ENCODE peak calls at places on chromosomes 12 and 14, in ten cellular contexts. A is upper lobe of right lung; H is sigmoid colon; I is Calu3; V is osteoblast; J is esophagus squamous epithelium; G is progenitor cell of endocrine pancreas; F is CD8-positive, alpha-beta T cell; Z is Panc1; X is heart left ventricle. R is an unnamed sample.

GRCh38 chr14:94823556-94824341 is 53.8 kb upstream of the GSC start:
- DNase-seq in F (no peak), X (no peak), V (peak; percentile 78), J (no peak), G (no peak), Z (no peak), H (no peak), A (no peak), I (no peak), R (no peak)

GRCh38 chr12:57782243-57782607 is 362 bp upstream of the TSFM start:
- DNase-seq in G (no peak), Z (no peak), I (no peak), F (no peak), H (no peak), X (no peak), A (no peak), J (no peak), V (no peak), R (no peak)

GRCh38 chr12:58310828-58311273 is 369.5 kb downstream of the ATP23 start:
- DNase-seq in X (no peak), I (peak; percentile 21), Z (peak; percentile 92), F (no peak), J (no peak), G (no peak), A (no peak), H (no peak), V (peak; percentile 90), R (peak; percentile 55)

GRCh38 chr14:33765251-33765650 is 185.6 kb downstream of the EGLN3 start:
- DNase-seq in A (no peak), I (no peak), V (no peak), J (no peak), F (no peak), X (peak; percentile 23), G (no peak), Z (no peak), H (no peak), R (no peak)

GRCh38 chr12:49674318-49674985 is 32.8 kb downstream of the FMNL3 start:
- DNase-seq in H (no peak), A (no peak), X (peak; percentile 58), J (no peak), I (no peak), Z (no peak), G (no peak), F (no peak), V (no peak), R (peak; percentile 32)

GRCh38 chr14:77376380-77376770 is 519 bp downstream of the TMED8 start:
- DNase-seq in I (peak; percentile 23), J (no peak), A (peak; percentile 70), X (peak; percentile 8), G (no peak), Z (no peak), F (peak; percentile 12), V (peak; percentile 60), H (no peak), R (peak; percentile 56)

GRCh38 chr14:66074546-66074945 is 411.6 kb upstream of the CCDC196 start:
- DNase-seq in I (no peak), A (no peak), G (no peak), H (no peak), J (no peak), V (no peak), F (no peak), X (no peak), Z (no peak), R (no peak)

GRCh38 chr14:99259327-99259726 is 12.7 kb downstream of the BCL11B start:
- DNase-seq in F (no peak), Z (no peak), X (no peak), G (no peak), H (no peak), V (no peak), I (no peak), A (no peak), J (no peak), R (no peak)

GRCh38 chr14:82710257-82710841 is 1176.7 kb upstream of the SEL1L start:
- DNase-seq in X (peak; percentile 43), F (no peak), H (no peak), A (peak; percentile 67), I (peak; percentile 57), Z (peak; percentile 28), J (no peak), V (peak; percentile 45), G (peak; percentile 37), R (peak; percentile 55)

GRCh38 chr14:59439256-59440015 is 25.7 kb downstream of the GPR135 start:
- DNase-seq in A (no peak), X (no peak), G (no peak), H (no peak), Z (no peak), F (no peak), I (no peak), J (no peak), V (no peak), R (no peak)

DNA sequence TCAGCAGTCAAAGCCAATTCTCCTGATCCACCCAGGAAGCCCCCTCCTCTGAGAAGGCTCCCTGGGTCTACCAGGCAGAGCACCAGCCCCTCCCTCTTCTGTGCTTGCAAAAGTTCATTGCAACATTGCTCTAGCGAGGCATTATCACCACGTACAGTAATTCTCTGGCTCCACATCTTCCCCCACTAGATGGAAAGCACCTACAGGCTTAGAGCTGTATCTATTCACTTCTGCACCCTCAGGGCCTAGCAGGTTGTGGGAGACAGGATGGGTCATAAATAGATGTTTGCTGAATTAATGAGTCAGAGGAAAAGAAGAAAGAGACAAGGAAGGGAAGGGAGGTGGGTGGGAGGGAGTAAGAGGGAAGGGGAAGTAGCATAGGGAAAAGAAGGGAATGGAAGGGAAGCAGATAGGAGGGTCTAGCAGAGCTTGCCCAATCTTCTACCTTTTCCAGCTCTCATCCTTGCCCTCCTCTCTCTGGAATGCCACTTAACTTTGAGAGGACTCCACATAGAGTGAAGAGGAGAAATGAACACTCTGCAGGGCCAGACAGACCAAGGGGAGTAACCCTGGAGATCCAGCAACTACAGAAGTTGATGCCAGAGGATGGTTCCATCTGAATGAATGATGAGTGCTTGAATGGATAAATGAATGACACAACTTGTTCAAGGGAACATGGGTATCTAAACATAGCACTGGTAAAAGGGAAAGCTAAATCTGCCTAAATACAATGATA is 42.0 kb upstream of the NT5DC3 start:
- DNase-seq in X (no peak), F (no peak), G (no peak), V (no peak), J (no peak), I (no peak), Z (no peak), H (no peak), A (no peak), R (peak; percentile 73)
- TF ChIP-seq CTCF in X (no peak), F (no peak), G (no peak), V (no peak), J (no peak), I (no peak), Z (no peak), H (no peak), A (no peak), R (no peak)

DNA sequence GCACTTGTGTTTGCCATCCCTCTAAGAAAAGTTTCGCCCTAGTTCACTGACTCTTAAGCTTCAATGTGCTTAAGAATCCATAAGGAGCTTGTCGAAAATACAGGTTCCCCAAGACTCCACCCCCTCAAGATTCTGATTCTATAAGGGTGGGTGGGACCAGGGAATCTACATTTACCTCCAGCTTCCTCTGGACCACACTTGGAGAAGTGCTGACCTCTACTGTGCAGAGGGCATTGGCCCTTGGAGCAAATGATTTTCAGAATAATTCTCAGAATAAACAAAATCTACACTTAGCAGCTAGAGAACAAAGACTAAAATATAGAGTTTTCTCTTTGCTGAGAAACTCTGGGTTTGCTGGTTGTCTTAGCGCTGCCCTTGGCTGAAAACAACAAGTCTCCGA is 5.0 kb downstream of the TGFB3 start:
- DNase-seq in J (no peak), G (no peak), F (no peak), V (no peak), A (no peak), I (no peak), X (no peak), Z (no peak), H (no peak), R (no peak)
- TF ChIP-seq CTCF in J (no peak), G (no peak), F (no peak), V (no peak), A (no peak), I (no peak), X (no peak), Z (no peak), H (no peak), R (no peak)

GRCh38 chr12:104175726-104176247 is 37.8 kb upstream of the NFYB start:
- DNase-seq in J (no peak), Z (no peak), V (no peak), F (no peak), G (no peak), H (no peak), A (no peak), I (no peak), X (no peak), R (peak; percentile 31)

GRCh38 chr12:104177336-104177662 is 38.3 kb upstream of the TXNRD1 start:
- DNase-seq in G (no peak), F (no peak), X (no peak), Z (no peak), J (no peak), A (no peak), H (no peak), V (no peak), I (no peak), R (no peak)

GRCh38 chr12:104180389-104180788 is 35.2 kb upstream of the TXNRD1 start:
- DNase-seq in X (no peak), G (no peak), J (no peak), Z (no peak), A (no peak), F (no peak), I (no peak), V (no peak), H (no peak), R (no peak)

GRCh38 chr12:104181313-104181712 is 34.3 kb upstream of the TXNRD1 start:
- DNase-seq in I (no peak), X (no peak), A (no peak), V (no peak), Z (no peak), G (no peak), H (no peak), J (no peak), F (no peak), R (no peak)

GRCh38 chr12:104177663-104178501 is 37.7 kb upstream of the TXNRD1 start:
- DNase-seq in A (peak; percentile 69), X (peak; percentile 53), H (peak; percentile 97), G (no peak), V (peak; percentile 95), Z (no peak), F (no peak), I (peak; percentile 63), J (no peak), R (no peak)
- TF ChIP-seq CTCF in A (peak; percentile 38), X (no peak), H (peak; percentile 23), G (no peak), V (peak; percentile 53), Z (peak; percentile 44), F (no peak), I (no peak), J (no peak), R (peak; percentile 1)

DNA sequence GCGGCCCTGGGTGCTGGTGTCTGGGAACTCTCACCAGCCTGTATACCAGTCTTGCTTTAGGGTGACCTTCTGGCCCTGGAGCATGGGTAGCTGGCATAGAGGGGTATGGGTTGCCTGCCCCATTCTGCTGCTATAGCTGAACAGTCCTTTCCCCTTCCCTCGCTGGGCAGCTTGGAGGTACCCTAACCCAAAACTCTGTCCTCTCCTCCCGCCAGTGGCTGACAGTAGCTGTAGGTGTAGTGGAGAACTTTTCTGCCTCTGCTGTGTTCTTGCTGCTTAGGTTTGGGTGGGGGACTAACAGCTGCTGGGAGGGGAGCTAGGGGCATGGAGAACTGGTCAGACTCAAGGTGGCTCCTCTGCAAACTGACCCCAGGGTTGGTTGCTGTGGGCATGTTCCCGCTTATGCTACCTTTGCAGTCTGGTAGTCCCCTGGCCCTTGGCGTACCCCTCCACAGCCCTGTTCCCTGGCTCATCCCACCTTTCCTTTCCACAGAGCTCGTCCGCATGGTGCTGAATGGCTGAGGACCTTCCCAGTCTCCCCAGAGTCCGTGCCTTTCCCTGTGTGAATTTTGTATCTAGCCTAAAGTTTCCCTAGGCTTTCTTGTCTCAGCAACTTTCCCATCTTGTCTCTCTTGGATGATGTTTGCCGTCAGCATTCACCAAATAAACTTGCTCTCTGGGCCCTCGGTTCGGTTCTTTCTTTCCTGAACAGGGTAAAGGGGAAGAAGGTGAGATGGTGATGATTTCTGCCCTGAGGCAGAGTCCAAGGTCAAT is 2.9 kb downstream of the MYL6 start:
- DNase-seq in J (no peak), Z (no peak), A (no peak), I (no peak), G (no peak), F (no peak), H (no peak), V (no peak), X (no peak), R (no peak)
- TF ChIP-seq CTCF in J (no peak), Z (no peak), A (no peak), I (no peak), G (no peak), F (no peak), H (no peak), V (no peak), X (no peak), R (no peak)